ENCODE peak calls at places on chromosomes 1 and 21, in four cellular contexts. B, S, E and O are unnamed samples.

GRCh38 chr21:44615881-44616590 is 4.2 kb downstream of the KRTAP10-8 start:
- DNase-seq in S (no peak), E (no peak), B (no peak), O (no peak)

GRCh38 chr1:68377098-68377497 is 72.7 kb downstream of the RPE65 start:
- DNase-seq in E (no peak), B (no peak), S (no peak), O (no peak)

GRCh38 chr1:156859523-156860112 is 701 bp upstream of the INSRR start:
- DNase-seq in B (peak; percentile 24), E (no peak), S (peak; percentile 61), O (no peak)

GRCh38 chr1:6276765-6277555 is 16.1 kb upstream of the GPR153 start:
- DNase-seq in S (no peak), B (no peak), E (no peak), O (no peak)

GRCh38 chr1:80158771-80159170 is 1152.2 kb upstream of the ADGRL4 start:
- DNase-seq in E (no peak), S (no peak), B (no peak), O (no peak)

GRCh38 chr1:169361281-169361680 is 6.3 kb downstream of the NME7 start:
- DNase-seq in B (no peak), S (no peak), E (no peak), O (no peak)

GRCh38 chr21:32192291-32192690 is 86.6 kb downstream of the MIS18A start:
- DNase-seq in B (no peak), S (no peak), E (no peak), O (no peak)

GRCh38 chr1:7953850-7954609 is 7.5 kb upstream of the PARK7 start:
- DNase-seq in E (peak; percentile 86), B (peak; percentile 95), S (peak; percentile 96), O (peak; percentile 99)

GRCh38 chr1:67214420-67215174 is 48.3 kb downstream of the IL23R start:
- DNase-seq in E (peak; percentile 19), S (no peak), B (peak; percentile 24), O (peak; percentile 13)

GRCh38 chr1:175918364-175918801 is 175.0 kb upstream of the TNR start:
- DNase-seq in S (no peak), B (no peak), E (no peak), O (no peak)

GRCh38 chr1:94501925-94502324 is 39.6 kb downstream of the F3 start:
- DNase-seq in S (no peak), B (no peak), E (no peak), O (no peak)

GRCh38 chr1:96464991-96465875 is 256.4 kb upstream of the PTBP2 start:
- DNase-seq in B (no peak), S (no peak), E (no peak), O (peak; percentile 87)

GRCh38 chr1:62727656-62728396 is 39.6 kb upstream of the DOCK7 start:
- DNase-seq in S (no peak), E (no peak), B (no peak), O (no peak)

GRCh38 chr1:240018617-240019016 is 73.1 kb upstream of the FMN2 start:
- DNase-seq in B (no peak), E (no peak), S (no peak), O (no peak)

GRCh38 chr1:201537028-201537427 is 1.9 kb upstream of the NAV1 start:
- DNase-seq in B (no peak), S (no peak), E (no peak), O (no peak)

GRCh38 chr1:27778022-27778421 is 5.0 kb downstream of the STX12 start:
- DNase-seq in E (no peak), S (no peak), B (no peak), O (no peak)

GRCh38 chr1:237181731-237182317 is 139.8 kb downstream of the RYR2 start:
- DNase-seq in E (no peak), S (no peak), B (no peak), O (no peak)

GRCh38 chr21:25396135-25396711 is 211.1 kb downstream of the MRPL39 start:
- DNase-seq in E (no peak), S (no peak), B (no peak), O (no peak)

GRCh38 chr1:81801032-81801833 is 499 bp downstream of the ADGRL2 start:
- DNase-seq in E (no peak), S (peak; percentile 83), B (peak; percentile 85), O (no peak)

GRCh38 chr1:42070996-42071395 is 82.2 kb upstream of the GUCA2B start:
- DNase-seq in B (no peak), E (no peak), S (no peak), O (no peak)

GRCh38 chr1:28301368-28302174 is 27.3 kb upstream of the MED18 start:
- DNase-seq in S (no peak), E (no peak), B (no peak), O (no peak)

GRCh38 chr1:220527279-220528048 is 472 bp upstream of the MARK1 start:
- DNase-seq in E (no peak), S (peak; percentile 52), B (no peak), O (no peak)

GRCh38 chr1:27491748-27492700 is 2.1 kb upstream of the WASF2 start:
- DNase-seq in E (no peak), S (no peak), B (peak; percentile 12), O (no peak)

GRCh38 chr1:151562661-151563060 is 22.6 kb downstream of the TUFT1 start:
- DNase-seq in E (no peak), B (no peak), S (peak; percentile 54), O (no peak)

GRCh38 chr1:21861602-21862429 is 49.8 kb downstream of the LDLRAD2 start:
- DNase-seq in E (no peak), S (no peak), B (peak; percentile 37), O (no peak)

GRCh38 chr21:43971201-43971991 is 40.7 kb upstream of the TRAPPC10 start:
- DNase-seq in B (no peak), E (no peak), S (no peak), O (no peak)

GRCh38 chr1:108585343-108585742 is 25.4 kb downstream of the EEIG2 start:
- DNase-seq in S (no peak), B (no peak), E (no peak), O (no peak)
- TF ChIP-seq REST in S (no peak), B (no peak), E (no peak), O (no peak)

DNA sequence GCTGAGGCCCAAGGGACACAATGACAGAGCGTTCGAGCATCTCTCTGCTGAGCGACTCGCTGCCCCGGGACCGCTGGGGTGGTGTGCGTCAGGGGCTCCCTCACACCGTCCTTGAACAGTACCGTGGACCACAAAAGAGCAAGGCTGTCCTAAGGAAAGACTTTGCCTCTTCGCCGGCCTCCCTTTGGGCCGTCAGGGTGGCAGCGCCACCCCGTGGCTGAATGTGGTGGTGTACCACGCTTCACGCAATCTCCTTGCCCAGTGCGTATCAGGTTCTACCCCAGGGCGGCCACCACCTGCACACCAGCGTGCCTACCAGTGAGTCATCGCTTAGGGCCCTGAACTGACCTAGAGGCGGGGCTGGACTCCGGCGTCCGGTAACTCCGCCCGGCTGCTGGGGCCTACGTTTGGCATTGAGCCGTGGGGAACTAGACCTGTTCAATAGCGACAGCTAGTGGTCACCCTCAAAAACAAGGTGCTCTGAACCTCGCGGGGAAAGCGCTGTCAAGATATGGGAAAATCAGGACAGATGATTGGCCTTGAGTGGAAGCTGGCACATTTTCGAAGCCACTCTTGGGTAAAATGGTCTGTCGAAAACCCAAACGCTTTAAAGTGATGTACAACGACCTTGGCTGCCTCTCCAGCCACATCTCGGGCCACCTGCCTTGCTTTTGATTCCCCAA is 8.1 kb upstream of the TRAF3IP3 start:
- DNase-seq in S (no peak), E (peak; percentile 98), B (peak; percentile 97), O (peak; percentile 94)
- TF ChIP-seq REST in S (no peak), E (no peak), B (no peak), O (no peak)

GRCh38 chr1:167617100-167617949 is 12.7 kb upstream of the RCSD1 start:
- DNase-seq in S (no peak), E (no peak), B (peak; percentile 16), O (peak; percentile 91)
- TF ChIP-seq REST in S (no peak), E (no peak), B (no peak), O (no peak)

GRCh38 chr1:116854294-116854693 is 55.4 kb upstream of the PTGFRN start:
- DNase-seq in E (no peak), B (no peak), S (no peak), O (no peak)
- TF ChIP-seq REST in E (no peak), B (no peak), S (no peak), O (no peak)

GRCh38 chr1:206508956-206509355 is 1.6 kb downstream of the RASSF5 start:
- DNase-seq in S (no peak), E (no peak), B (no peak), O (no peak)
- TF ChIP-seq REST in S (peak; percentile 76), E (no peak), B (no peak), O (no peak)

GRCh38 chr1:243343970-243344749 is 88.3 kb downstream of the SDCCAG8 start:
- DNase-seq in E (peak; percentile 8), B (peak; percentile 51), S (peak; percentile 59), O (no peak)
- TF ChIP-seq REST in E (no peak), B (no peak), S (no peak), O (no peak)

GRCh38 chr1:161314201-161314981 is at the start of gene SDHC:
- DNase-seq in B (peak; percentile 83), E (peak; percentile 54), S (peak; percentile 95), O (peak; percentile 75)
- TF ChIP-seq REST in B (no peak), E (no peak), S (peak; percentile 52), O (peak; percentile 50)

GRCh38 chr1:50257940-50258339 is 149.2 kb downstream of the ELAVL4 start:
- DNase-seq in S (no peak), B (no peak), E (no peak), O (no peak)
- TF ChIP-seq REST in S (peak; percentile 68), B (no peak), E (no peak), O (peak; percentile 85)

GRCh38 chr1:225652726-225653462 is at the start of gene ENAH:
- DNase-seq in E (no peak), B (peak; percentile 88), S (peak; percentile 96), O (peak; percentile 25)

GRCh38 chr1:225653463-225654276 is 747 bp upstream of the ENAH start:
- DNase-seq in B (peak; percentile 75), S (no peak), E (no peak), O (peak; percentile 37)

GRCh38 chr1:225651376-225651871 is 1.5 kb downstream of the ENAH start:
- DNase-seq in S (no peak), E (no peak), B (peak; percentile 62), O (no peak)

GRCh38 chr1:225651872-225652725 is 824 bp downstream of the ENAH start:
- DNase-seq in E (no peak), S (peak; percentile 45), B (peak; percentile 59), O (no peak)

DNA sequence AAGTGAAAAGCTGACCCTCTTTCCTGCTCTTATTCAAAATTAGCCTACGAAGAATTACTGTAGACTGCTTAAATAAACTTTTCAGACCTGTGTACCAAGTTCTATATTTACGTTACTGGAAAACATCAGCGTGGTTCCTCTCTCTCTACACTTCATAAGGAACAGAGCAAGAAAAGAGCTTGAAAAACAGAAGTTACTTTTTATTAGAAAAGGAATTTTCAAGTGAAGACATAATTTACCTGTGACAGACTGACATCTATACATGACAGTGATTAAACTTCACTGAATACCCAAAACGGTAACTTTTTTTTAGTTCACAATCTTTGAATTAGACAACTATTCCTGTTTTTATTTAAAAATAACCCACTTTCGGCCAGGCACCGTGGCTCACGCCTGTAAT is 2.7 kb downstream of the ENAH start:
- DNase-seq in B (no peak), E (no peak), S (no peak), O (no peak)
- TF ChIP-seq REST in B (no peak), E (no peak), S (no peak), O (no peak)

GRCh38 chr1:9500756-9501754 is 38.2 kb upstream of the SLC25A33 start:
- DNase-seq in S (no peak), B (no peak), E (no peak), O (no peak)
- TF ChIP-seq REST in S (no peak), B (no peak), E (no peak), O (no peak)